ENCODE peak calls at places on chromosomes 4 and X, in seven cellular contexts. One of them, this sample, is unnamed.

GRCh38 chrX:120144178-120144844 is 14.1 kb upstream of the RHOXF2 start:
- DNase-seq in stomach: no peak
- DNase-seq in AG04450: no peak
- DNase-seq in AG09309: no peak
- DNase-seq in hepatic stellate cell: no peak
- DNase-seq in cardiac muscle cell: no peak
- DNase-seq in upper lobe of right lung: no peak
- DNase-seq in this sample: no peak

GRCh38 chr4:70901984-70902576 is at the start of gene MOB1B:
- DNase-seq in stomach: peak
- DNase-seq in AG04450: peak
- DNase-seq in AG09309: peak
- DNase-seq in hepatic stellate cell: peak
- DNase-seq in cardiac muscle cell: peak
- DNase-seq in upper lobe of right lung: peak
- DNase-seq in this sample: peak

GRCh38 chr4:129822708-129823504 is 727.0 kb downstream of the C4orf33 start:
- DNase-seq in stomach: no peak
- DNase-seq in AG04450: no peak
- DNase-seq in AG09309: no peak
- DNase-seq in hepatic stellate cell: no peak
- DNase-seq in cardiac muscle cell: peak
- DNase-seq in upper lobe of right lung: peak
- DNase-seq in this sample: no peak

GRCh38 chrX:82320554-82320953 is 1118.7 kb downstream of the SH3BGRL start:
- DNase-seq in stomach: no peak
- DNase-seq in AG04450: no peak
- DNase-seq in AG09309: no peak
- DNase-seq in hepatic stellate cell: no peak
- DNase-seq in cardiac muscle cell: no peak
- DNase-seq in upper lobe of right lung: no peak
- DNase-seq in this sample: no peak

GRCh38 chr4:5615496-5616075 is 92.8 kb downstream of the EVC2 start:
- DNase-seq in stomach: no peak
- DNase-seq in AG04450: no peak
- DNase-seq in AG09309: no peak
- DNase-seq in hepatic stellate cell: no peak
- DNase-seq in cardiac muscle cell: no peak
- DNase-seq in upper lobe of right lung: no peak
- DNase-seq in this sample: no peak

GRCh38 chr4:159390648-159391047 is 287.8 kb downstream of the RAPGEF2 start:
- DNase-seq in stomach: no peak
- DNase-seq in AG04450: peak
- DNase-seq in AG09309: peak
- DNase-seq in hepatic stellate cell: no peak
- DNase-seq in cardiac muscle cell: no peak
- DNase-seq in upper lobe of right lung: no peak
- DNase-seq in this sample: no peak

GRCh38 chrX:6732101-6732500 is 197.2 kb upstream of the VCX3A start:
- DNase-seq in stomach: no peak
- DNase-seq in AG04450: no peak
- DNase-seq in AG09309: no peak
- DNase-seq in hepatic stellate cell: no peak
- DNase-seq in cardiac muscle cell: no peak
- DNase-seq in upper lobe of right lung: no peak
- DNase-seq in this sample: no peak

GRCh38 chr4:147136308-147136707 is 190.6 kb upstream of the TTC29 start:
- DNase-seq in stomach: no peak
- DNase-seq in AG04450: peak
- DNase-seq in AG09309: no peak
- DNase-seq in hepatic stellate cell: no peak
- DNase-seq in cardiac muscle cell: no peak
- DNase-seq in upper lobe of right lung: no peak
- DNase-seq in this sample: no peak

GRCh38 chr4:6177587-6178197 is 22.7 kb downstream of the JAKMIP1 start:
- DNase-seq in stomach: peak
- DNase-seq in AG04450: no peak
- DNase-seq in AG09309: no peak
- DNase-seq in hepatic stellate cell: no peak
- DNase-seq in cardiac muscle cell: no peak
- DNase-seq in upper lobe of right lung: no peak
- DNase-seq in this sample: no peak

GRCh38 chr4:142959156-142959555 is 113.1 kb upstream of the INPP4B start:
- DNase-seq in stomach: no peak
- DNase-seq in AG04450: no peak
- DNase-seq in AG09309: no peak
- DNase-seq in hepatic stellate cell: no peak
- DNase-seq in cardiac muscle cell: no peak
- DNase-seq in upper lobe of right lung: no peak
- DNase-seq in this sample: no peak

GRCh38 chr4:113978561-113979156 is 788 bp downstream of the ARSJ start:
- DNase-seq in stomach: no peak
- DNase-seq in AG04450: no peak
- DNase-seq in AG09309: no peak
- DNase-seq in hepatic stellate cell: no peak
- DNase-seq in cardiac muscle cell: no peak
- DNase-seq in upper lobe of right lung: peak
- DNase-seq in this sample: peak

GRCh38 chr4:99135541-99136173 is 8.4 kb downstream of the ADH4 start:
- DNase-seq in stomach: no peak
- DNase-seq in AG04450: no peak
- DNase-seq in AG09309: no peak
- DNase-seq in hepatic stellate cell: no peak
- DNase-seq in cardiac muscle cell: no peak
- DNase-seq in upper lobe of right lung: no peak
- DNase-seq in this sample: peak

GRCh38 chr4:14985161-14985560 is 17.1 kb upstream of the CPEB2 start:
- DNase-seq in stomach: no peak
- DNase-seq in AG04450: no peak
- DNase-seq in AG09309: no peak
- DNase-seq in hepatic stellate cell: no peak
- DNase-seq in cardiac muscle cell: no peak
- DNase-seq in upper lobe of right lung: no peak
- DNase-seq in this sample: no peak

GRCh38 chr4:5753766-5754528 is 42.9 kb downstream of the EVC start:
- DNase-seq in stomach: no peak
- DNase-seq in AG04450: peak
- DNase-seq in AG09309: peak
- DNase-seq in hepatic stellate cell: peak
- DNase-seq in cardiac muscle cell: no peak
- DNase-seq in upper lobe of right lung: peak
- DNase-seq in this sample: no peak

GRCh38 chrX:44828008-44828605 is 15.7 kb upstream of the DUSP21 start:
- DNase-seq in stomach: no peak
- DNase-seq in AG04450: peak
- DNase-seq in AG09309: peak
- DNase-seq in hepatic stellate cell: peak
- DNase-seq in cardiac muscle cell: no peak
- DNase-seq in upper lobe of right lung: no peak
- DNase-seq in this sample: no peak

GRCh38 chr4:182749768-182750167 is 167.4 kb downstream of the DCTD start:
- DNase-seq in stomach: no peak
- DNase-seq in AG04450: no peak
- DNase-seq in AG09309: no peak
- DNase-seq in hepatic stellate cell: no peak
- DNase-seq in cardiac muscle cell: no peak
- DNase-seq in upper lobe of right lung: no peak
- DNase-seq in this sample: no peak

GRCh38 chr4:183437452-183437851 is 7.0 kb upstream of the CDKN2AIP start:
- DNase-seq in stomach: no peak
- DNase-seq in AG04450: no peak
- DNase-seq in AG09309: no peak
- DNase-seq in hepatic stellate cell: no peak
- DNase-seq in cardiac muscle cell: no peak
- DNase-seq in upper lobe of right lung: no peak
- DNase-seq in this sample: no peak

GRCh38 chr4:150415213-150415612 is 166.7 kb upstream of the MAB21L2 start:
- DNase-seq in stomach: no peak
- DNase-seq in AG04450: no peak
- DNase-seq in AG09309: no peak
- DNase-seq in hepatic stellate cell: no peak
- DNase-seq in cardiac muscle cell: no peak
- DNase-seq in upper lobe of right lung: no peak
- DNase-seq in this sample: no peak

GRCh38 chr4:180057198-180057821 is 2185.9 kb upstream of the TENM3 start:
- DNase-seq in stomach: no peak
- DNase-seq in AG04450: no peak
- DNase-seq in AG09309: no peak
- DNase-seq in hepatic stellate cell: no peak
- DNase-seq in cardiac muscle cell: peak
- DNase-seq in upper lobe of right lung: no peak
- DNase-seq in this sample: peak

GRCh38 chrX:55220119-55220794 is at the start of gene PAGE5:
- DNase-seq in stomach: no peak
- DNase-seq in AG04450: no peak
- DNase-seq in AG09309: no peak
- DNase-seq in hepatic stellate cell: no peak
- DNase-seq in cardiac muscle cell: no peak
- DNase-seq in upper lobe of right lung: no peak
- DNase-seq in this sample: peak

GRCh38 chrX:10749113-10749512 is 128.7 kb upstream of the MID1 start:
- DNase-seq in stomach: no peak
- DNase-seq in AG04450: no peak
- DNase-seq in AG09309: no peak
- DNase-seq in hepatic stellate cell: peak
- DNase-seq in cardiac muscle cell: no peak
- DNase-seq in upper lobe of right lung: no peak
- DNase-seq in this sample: no peak

GRCh38 chr4:183553601-183554345 is 48.9 kb downstream of the ING2 start:
- DNase-seq in stomach: no peak
- DNase-seq in AG04450: no peak
- DNase-seq in AG09309: no peak
- DNase-seq in hepatic stellate cell: no peak
- DNase-seq in cardiac muscle cell: no peak
- DNase-seq in upper lobe of right lung: no peak
- DNase-seq in this sample: no peak

GRCh38 chr4:177484613-177485021 is 42.4 kb upstream of the AGA start:
- DNase-seq in stomach: no peak
- DNase-seq in AG04450: peak
- DNase-seq in AG09309: peak
- DNase-seq in hepatic stellate cell: no peak
- DNase-seq in cardiac muscle cell: no peak
- DNase-seq in upper lobe of right lung: no peak
- DNase-seq in this sample: no peak

GRCh38 chrX:109967151-109967550 is 35.8 kb upstream of the TMEM164 start:
- DNase-seq in stomach: no peak
- DNase-seq in AG04450: no peak
- DNase-seq in AG09309: no peak
- DNase-seq in hepatic stellate cell: no peak
- DNase-seq in cardiac muscle cell: no peak
- DNase-seq in upper lobe of right lung: no peak
- DNase-seq in this sample: no peak

GRCh38 chr4:33579951-33580350 is 2664.4 kb downstream of the ARAP2 start:
- DNase-seq in stomach: no peak
- DNase-seq in AG04450: no peak
- DNase-seq in AG09309: no peak
- DNase-seq in hepatic stellate cell: no peak
- DNase-seq in cardiac muscle cell: no peak
- DNase-seq in upper lobe of right lung: no peak
- DNase-seq in this sample: no peak

GRCh38 chr4:26060286-26060685 is 146.3 kb downstream of the SMIM20 start:
- DNase-seq in stomach: no peak
- DNase-seq in AG04450: no peak
- DNase-seq in AG09309: no peak
- DNase-seq in hepatic stellate cell: no peak
- DNase-seq in cardiac muscle cell: no peak
- DNase-seq in upper lobe of right lung: no peak
- DNase-seq in this sample: no peak

GRCh38 chr4:78566834-78567501 is 15.4 kb downstream of the ANXA3 start:
- DNase-seq in stomach: no peak
- DNase-seq in AG04450: no peak
- DNase-seq in AG09309: no peak
- DNase-seq in hepatic stellate cell: no peak
- DNase-seq in cardiac muscle cell: no peak
- DNase-seq in upper lobe of right lung: no peak
- DNase-seq in this sample: no peak

GRCh38 chr4:124152130-124152529 is 560.4 kb downstream of the ANKRD50 start:
- DNase-seq in stomach: no peak
- DNase-seq in AG04450: no peak
- DNase-seq in AG09309: no peak
- DNase-seq in hepatic stellate cell: no peak
- DNase-seq in cardiac muscle cell: no peak
- DNase-seq in upper lobe of right lung: no peak
- DNase-seq in this sample: no peak

GRCh38 chr4:98658287-98659105 is at the start of gene TSPAN5:
- DNase-seq in stomach: peak
- DNase-seq in AG04450: no peak
- DNase-seq in AG09309: no peak
- DNase-seq in hepatic stellate cell: peak
- DNase-seq in cardiac muscle cell: peak
- DNase-seq in upper lobe of right lung: peak
- DNase-seq in this sample: peak

GRCh38 chrX:154360155-154360713 is 14.2 kb downstream of the FLNA start:
- DNase-seq in stomach: no peak
- DNase-seq in AG04450: no peak
- DNase-seq in AG09309: no peak
- DNase-seq in hepatic stellate cell: no peak
- DNase-seq in cardiac muscle cell: no peak
- DNase-seq in upper lobe of right lung: no peak
- DNase-seq in this sample: no peak

GRCh38 chrX:545488-545887 is 85.1 kb upstream of the SHOX start:
- DNase-seq in stomach: no peak
- DNase-seq in AG04450: no peak
- DNase-seq in AG09309: no peak
- DNase-seq in hepatic stellate cell: no peak
- DNase-seq in cardiac muscle cell: no peak
- DNase-seq in upper lobe of right lung: no peak
- DNase-seq in this sample: no peak

GRCh38 chrX:33211356-33212254 is at the start of gene DMD:
- DNase-seq in stomach: no peak
- DNase-seq in AG04450: peak
- DNase-seq in AG09309: no peak
- DNase-seq in hepatic stellate cell: peak
- DNase-seq in cardiac muscle cell: peak
- DNase-seq in upper lobe of right lung: no peak
- DNase-seq in this sample: no peak

GRCh38 chrX:133081990-133082389 is 14.9 kb downstream of the USP26 start:
- DNase-seq in stomach: no peak
- DNase-seq in AG04450: no peak
- DNase-seq in AG09309: no peak
- DNase-seq in hepatic stellate cell: no peak
- DNase-seq in cardiac muscle cell: no peak
- DNase-seq in upper lobe of right lung: no peak
- DNase-seq in this sample: no peak

GRCh38 chr4:3643518-3644433 is 111.6 kb upstream of the LRPAP1 start:
- DNase-seq in stomach: no peak
- DNase-seq in AG04450: no peak
- DNase-seq in AG09309: no peak
- DNase-seq in hepatic stellate cell: no peak
- DNase-seq in cardiac muscle cell: no peak
- DNase-seq in upper lobe of right lung: no peak
- DNase-seq in this sample: no peak

GRCh38 chr4:57553695-57554094 is 443.5 kb upstream of the IGFBP7 start:
- DNase-seq in stomach: no peak
- DNase-seq in AG04450: no peak
- DNase-seq in AG09309: no peak
- DNase-seq in hepatic stellate cell: no peak
- DNase-seq in cardiac muscle cell: no peak
- DNase-seq in upper lobe of right lung: no peak
- DNase-seq in this sample: no peak

GRCh38 chr4:22762548-22762947 is 69.8 kb downstream of the GBA3 start:
- DNase-seq in stomach: no peak
- DNase-seq in AG04450: no peak
- DNase-seq in AG09309: no peak
- DNase-seq in hepatic stellate cell: no peak
- DNase-seq in cardiac muscle cell: peak
- DNase-seq in upper lobe of right lung: no peak
- DNase-seq in this sample: no peak

This sample was measured in SK-N-SH.